ENCODE peak calls at places on chromosome 9, in ten cellular contexts. R is dorsolateral prefrontal cortex; B is ecto neural progenitor cell; Y is fibroblast of the aortic adventitia; C is CD4-positive, alpha-beta memory T cell; Z is left colon; W is HFFc6; Q is posterior cingulate gyrus; N is GDM1; H is Right ventricle myocardium superior. U is an unnamed sample.

GRCh38 chr9:21357479-21358290 is 7.0 kb upstream of the IFNA6 start:
- DNase-seq in C (peak), Z (no peak), R (no peak), B (no peak), W (no peak), N (peak), H (no peak), Q (no peak), Y (peak), U (peak)

GRCh38 chr9:121307976-121308375 is 40.0 kb downstream of the GSN start:
- DNase-seq in N (no peak), W (no peak), Q (peak), H (peak), Z (no peak), Y (no peak), R (no peak), C (no peak), B (no peak), U (no peak)

GRCh38 chr9:127136081-127136879 is 13.8 kb upstream of the ANGPTL2 start:
- DNase-seq in R (no peak), B (peak), Y (no peak), H (no peak), Z (no peak), C (no peak), Q (peak), N (no peak), W (no peak), U (no peak)

GRCh38 chr9:129981180-129981907 is 61.6 kb downstream of the FNBP1 start:
- DNase-seq in Z (peak), H (no peak), C (no peak), W (no peak), Y (peak), R (peak), B (no peak), N (no peak), Q (peak), U (no peak)

GRCh38 chr9:28808042-28808441 is 1234.8 kb upstream of the C9orf72 start:
- DNase-seq in W (no peak), Y (peak), H (no peak), C (no peak), Q (no peak), Z (no peak), R (no peak), N (no peak), B (no peak), U (no peak)

GRCh38 chr9:108783318-108784127 is 72.3 kb downstream of the ACTL7B start:
- DNase-seq in B (no peak), R (no peak), H (no peak), Y (no peak), W (no peak), N (no peak), C (no peak), Q (no peak), Z (no peak), U (no peak)

GRCh38 chr9:98743818-98744611 is 35.3 kb upstream of the GABBR2 start:
- DNase-seq in H (no peak), C (no peak), W (no peak), Y (no peak), Q (no peak), Z (no peak), R (no peak), B (no peak), N (no peak), U (no peak)

GRCh38 chr9:101376117-101376866 is 8.5 kb downstream of the BAAT start:
- DNase-seq in Y (peak), R (peak), H (no peak), B (no peak), C (no peak), N (no peak), Q (peak), W (peak), Z (no peak), U (peak)

GRCh38 chr9:89679006-89679395 is 74.2 kb downstream of the GADD45G start:
- DNase-seq in N (no peak), R (no peak), H (no peak), B (no peak), Q (no peak), W (no peak), C (no peak), Y (no peak), Z (no peak), U (no peak)